ENCODE peak calls at places on chromosome 6, in seven cellular contexts. U, K, E, J, D, A and O are unnamed samples.

GRCh38 chr6:139841794-139842215 is 467.4 kb upstream of the CITED2 start:
- DNase-seq in A (no peak), K (no peak), U (no peak), E (no peak), J (no peak), D (no peak), O (no peak)

GRCh38 chr6:26019261-26019845 is 56.8 kb downstream of the TRIM38 start:
- DNase-seq in J (no peak), K (peak), D (no peak), U (no peak), A (no peak), E (no peak), O (no peak)

GRCh38 chr6:84635081-84635745 is 129.2 kb downstream of the TBX18 start:
- DNase-seq in J (no peak), D (peak), K (peak), E (no peak), A (no peak), U (no peak), O (no peak)

GRCh38 chr6:112464901-112465661 is 118.0 kb downstream of the RFPL4B start:
- DNase-seq in A (no peak), D (no peak), J (no peak), K (no peak), E (no peak), U (no peak), O (no peak)

GRCh38 chr6:36937896-36938295 is 16.6 kb upstream of the PI16 start:
- DNase-seq in J (no peak), D (no peak), U (no peak), E (no peak), A (no peak), K (no peak), O (no peak)

GRCh38 chr6:21616005-21616404 is 22.5 kb downstream of the SOX4 start:
- DNase-seq in K (no peak), A (no peak), J (no peak), D (no peak), E (no peak), U (no peak), O (no peak)

GRCh38 chr6:32183030-32183429 is 1.0 kb downstream of the AGER start:
- DNase-seq in U (no peak), E (no peak), D (no peak), A (no peak), J (no peak), K (no peak), O (no peak)

GRCh38 chr6:163345931-163346330 is 68.6 kb upstream of the QKI start:
- DNase-seq in U (no peak), J (no peak), K (no peak), D (no peak), A (no peak), E (no peak), O (no peak)

GRCh38 chr6:54037277-54037779 is 73.9 kb upstream of the MLIP start:
- DNase-seq in K (no peak), E (no peak), U (no peak), J (no peak), A (no peak), D (no peak), O (no peak)

GRCh38 chr6:65072500-65072899 is 634.5 kb downstream of the EYS start:
- DNase-seq in D (no peak), J (no peak), U (no peak), A (no peak), E (no peak), K (no peak), O (no peak)

GRCh38 chr6:39228111-39228971 is 934 bp downstream of the KCNK5 start:
- DNase-seq in K (no peak), J (no peak), D (no peak), E (no peak), U (peak), A (peak), O (no peak)

GRCh38 chr6:104126621-104127020 is 733.1 kb downstream of the HACE1 start:
- DNase-seq in U (no peak), J (no peak), K (no peak), A (no peak), D (no peak), E (no peak), O (no peak)

GRCh38 chr6:11700118-11700718 is 78.4 kb downstream of the ADTRP start:
- DNase-seq in K (peak), E (no peak), A (no peak), J (no peak), U (no peak), D (peak), O (no peak)

GRCh38 chr6:149211046-149211571 is 106.4 kb upstream of the TAB2 start:
- DNase-seq in J (no peak), K (peak), E (no peak), U (peak), A (no peak), D (no peak), O (no peak)

GRCh38 chr6:558089-558488 is 98.8 kb downstream of the HUS1B start:
- DNase-seq in K (peak), E (no peak), D (no peak), U (no peak), A (no peak), J (no peak), O (no peak)

GRCh38 chr6:155177369-155177961 is 86.3 kb upstream of the CLDN20 start:
- DNase-seq in E (no peak), D (peak), K (peak), U (no peak), J (no peak), A (no peak), O (no peak)

GRCh38 chr6:75334266-75335040 is 49.9 kb upstream of the TMEM30A start:
- DNase-seq in U (no peak), E (no peak), J (no peak), D (peak), K (peak), A (no peak), O (no peak)

GRCh38 chr6:117194978-117195377 is 70.4 kb upstream of the VGLL2 start:
- DNase-seq in E (no peak), J (no peak), D (no peak), A (no peak), U (no peak), K (no peak), O (no peak)

GRCh38 chr6:129890701-129891100 is 29.6 kb upstream of the TMEM244 start:
- DNase-seq in J (no peak), E (no peak), U (no peak), A (no peak), K (no peak), D (peak), O (no peak)

GRCh38 chr6:95819939-95820338 is 195.8 kb upstream of the FUT9 start:
- DNase-seq in J (no peak), U (no peak), E (no peak), D (no peak), K (no peak), A (peak), O (no peak)

GRCh38 chr6:25156123-25156522 is 123.1 kb upstream of the CARMIL1 start:
- DNase-seq in K (no peak), D (no peak), E (no peak), J (no peak), A (no peak), U (no peak), O (no peak)

GRCh38 chr6:56046576-56046975 is 171.2 kb upstream of the BMP5 start:
- DNase-seq in U (no peak), J (no peak), D (no peak), K (peak), E (peak), A (peak), O (no peak)

GRCh38 chr6:116616757-116617093 is 446 bp downstream of the RSPH4A start:
- DNase-seq in J (no peak), K (no peak), D (peak), U (no peak), E (peak), A (peak), O (no peak)

GRCh38 chr6:7910298-7910653 is 312 bp downstream of the TXNDC5 start:
- DNase-seq in A (peak), E (no peak), J (no peak), U (no peak), K (no peak), D (no peak), O (no peak)

GRCh38 chr6:42962502-42963178 is 2.1 kb downstream of the GNMT start:
- DNase-seq in D (no peak), A (peak), U (no peak), K (no peak), J (no peak), E (peak), O (no peak)

GRCh38 chr6:1079525-1079924 is 232.4 kb upstream of the FOXQ1 start:
- DNase-seq in U (no peak), K (peak), E (no peak), D (peak), A (no peak), J (no peak), O (no peak)

GRCh38 chr6:108598316-108598863 is 37.7 kb downstream of the FOXO3 start:
- DNase-seq in K (peak), A (no peak), D (peak), E (no peak), U (no peak), J (no peak), O (no peak)

GRCh38 chr6:46437671-46438221 is 53.5 kb downstream of the RCAN2 start:
- DNase-seq in K (no peak), D (no peak), E (no peak), J (peak), U (no peak), A (no peak), O (no peak)

GRCh38 chr6:46440133-46440532 is 51.1 kb downstream of the RCAN2 start:
- DNase-seq in E (no peak), K (no peak), U (no peak), A (no peak), J (no peak), D (no peak), O (no peak)

GRCh38 chr6:46443623-46444022 is 47.6 kb downstream of the RCAN2 start:
- DNase-seq in K (no peak), E (no peak), U (no peak), J (no peak), D (no peak), A (no peak), O (no peak)

GRCh38 chr6:46438245-46438644 is 53.0 kb downstream of the RCAN2 start:
- DNase-seq in K (no peak), U (no peak), J (peak), E (no peak), A (no peak), D (no peak), O (no peak)
- H3K27ac ChIP-seq in K (peak), U (no peak), J (peak), E (peak), A (no peak), D (no peak), O (peak)

GRCh38 chr6:80789912-80790635 is 683.6 kb downstream of the BCKDHB start:
- DNase-seq in K (peak), U (no peak), J (no peak), D (no peak), A (no peak), E (no peak), O (no peak)
- H3K27ac ChIP-seq in K (no peak), U (no peak), J (no peak), D (no peak), A (no peak), E (peak), O (no peak)

DNA sequence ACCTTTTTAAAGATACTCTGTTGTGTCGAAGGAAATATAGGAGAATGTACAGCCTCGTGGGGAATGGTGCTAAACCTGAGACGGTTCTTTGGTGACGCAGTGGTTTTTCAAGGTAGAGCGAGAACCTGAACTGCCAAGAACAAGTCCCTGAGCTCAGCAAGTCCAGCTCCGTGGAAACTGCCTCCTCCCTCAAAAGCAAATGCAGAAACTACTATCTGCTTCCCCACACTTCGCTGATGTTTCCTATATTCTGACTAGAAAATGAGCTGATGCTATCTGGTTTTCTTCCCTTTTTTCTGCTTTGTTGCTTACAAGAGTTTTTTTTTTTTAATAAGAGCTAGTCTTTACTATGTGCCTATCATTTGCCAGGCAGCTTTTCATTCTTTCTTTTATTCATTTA is 85.3 kb upstream of the LY86 start:
- DNase-seq in A (no peak), D (no peak), E (no peak), U (no peak), J (no peak), K (no peak), O (no peak)
- H3K27ac ChIP-seq in A (no peak), D (no peak), E (peak), U (no peak), J (no peak), K (no peak), O (no peak)

DNA sequence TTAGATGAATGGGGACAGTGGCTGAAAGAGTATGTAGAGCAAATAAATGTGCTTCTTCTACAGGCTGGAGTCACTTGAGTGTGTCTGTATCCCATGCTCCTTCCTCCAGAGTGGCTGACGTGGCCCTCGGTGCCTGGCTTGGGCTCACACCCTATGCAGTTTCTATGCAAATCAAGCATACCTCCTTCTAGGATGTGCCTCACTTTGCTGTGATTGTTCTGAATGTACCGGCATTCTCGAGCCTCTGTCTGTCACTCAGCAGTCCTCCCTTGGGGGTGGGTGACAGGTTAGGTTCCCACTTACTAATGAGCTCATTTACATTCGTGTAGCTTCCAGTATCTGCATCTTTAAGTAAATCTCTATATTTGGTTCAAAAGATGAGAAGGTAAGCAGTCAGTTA is 55.1 kb upstream of the HDDC2 start:
- DNase-seq in E (no peak), A (no peak), D (no peak), K (no peak), U (no peak), J (no peak), O (peak)
- H3K27ac ChIP-seq in E (peak), A (no peak), D (no peak), K (no peak), U (no peak), J (peak), O (no peak)

GRCh38 chr6:35586542-35586941 is 73.8 kb upstream of the TULP1 start:
- DNase-seq in A (no peak), K (no peak), E (no peak), U (no peak), D (no peak), J (no peak), O (no peak)
- H3K27ac ChIP-seq in A (peak), K (no peak), E (no peak), U (peak), D (no peak), J (peak), O (peak)